ENCODE peak calls at places on chromosome 5, in eight cellular contexts. R is upper lobe of left lung, X is A549, K is body of pancreas, J is breast epithelium, F is heart left ventricle, E is tibial nerve, A is sigmoid colon. C is an unnamed sample.

GRCh38 chr5:56025303-56025885 is 30.6 kb upstream of the IL6ST start:
- DNase-seq in R (no peak), F (no peak), X (peak), K (peak), A (no peak), E (no peak), J (no peak), C (no peak)

GRCh38 chr5:124704594-124705284 is 41.7 kb downstream of the ZNF608 start:
- DNase-seq in J (no peak), F (no peak), K (no peak), X (no peak), R (no peak), E (no peak), A (no peak), C (no peak)

GRCh38 chr5:67233075-67233474 is 36.5 kb upstream of the CD180 start:
- DNase-seq in X (no peak), J (no peak), K (no peak), E (no peak), F (no peak), R (no peak), A (no peak), C (no peak)

GRCh38 chr5:179905144-179905526 is 2.6 kb downstream of the TBC1D9B start:
- DNase-seq in R (no peak), J (no peak), A (no peak), X (no peak), E (no peak), K (no peak), F (no peak), C (no peak)

GRCh38 chr5:141881886-141882285 is 3.7 kb upstream of the PCDH1 start:
- DNase-seq in F (no peak), E (no peak), K (no peak), X (no peak), A (no peak), R (no peak), J (no peak), C (no peak)

GRCh38 chr5:179138568-179138925 is 78.4 kb downstream of the ZNF354C start:
- DNase-seq in F (no peak), A (no peak), R (peak), X (no peak), J (no peak), E (no peak), K (no peak), C (no peak)

GRCh38 chr5:141786700-141787099 is 91.5 kb downstream of the PCDH1 start:
- DNase-seq in F (no peak), E (no peak), R (no peak), K (no peak), X (no peak), A (no peak), J (no peak), C (no peak)

GRCh38 chr5:134138416-134139376 is 24.2 kb downstream of the TCF7 start:
- DNase-seq in X (no peak), A (peak), J (peak), K (peak), F (no peak), R (no peak), E (no peak), C (peak)

GRCh38 chr5:77390795-77391194 is 101.3 kb downstream of the WDR41 start:
- DNase-seq in X (no peak), K (no peak), A (no peak), R (no peak), J (no peak), F (no peak), E (no peak), C (no peak)

GRCh38 chr5:42858031-42858643 is 46.4 kb upstream of the SELENOP start:
- DNase-seq in F (peak), A (no peak), J (no peak), X (no peak), E (no peak), K (no peak), R (no peak), C (no peak)

GRCh38 chr5:108461628-108462367 is 79.9 kb upstream of the FBXL17 start:
- DNase-seq in A (no peak), R (no peak), X (no peak), E (no peak), K (no peak), J (no peak), F (no peak), C (no peak)

GRCh38 chr5:160036884-160037283 is 27.9 kb downstream of the TTC1 start:
- DNase-seq in K (no peak), A (no peak), J (no peak), E (no peak), F (no peak), R (no peak), X (no peak), C (no peak)

GRCh38 chr5:36751881-36752280 is 124.7 kb upstream of the NIPBL start:
- DNase-seq in J (no peak), R (no peak), X (no peak), F (no peak), K (no peak), E (no peak), A (no peak), C (no peak)

GRCh38 chr5:137176126-137176525 is 323.0 kb downstream of the SPOCK1 start:
- DNase-seq in E (no peak), A (no peak), K (peak), X (no peak), F (no peak), R (no peak), J (no peak), C (no peak)

GRCh38 chr5:153496835-153497234 is 6.4 kb downstream of the GRIA1 start:
- DNase-seq in F (no peak), A (no peak), K (no peak), J (no peak), X (no peak), E (no peak), R (no peak), C (no peak)

GRCh38 chr5:154831451-154831850 is 19.0 kb downstream of the FAXDC2 start:
- DNase-seq in A (peak), R (no peak), X (no peak), K (no peak), J (no peak), E (no peak), F (no peak), C (no peak)
- H3K27ac ChIP-seq in A (peak), R (no peak), X (no peak), K (no peak), J (peak), E (no peak), F (no peak), C (no peak)

DNA sequence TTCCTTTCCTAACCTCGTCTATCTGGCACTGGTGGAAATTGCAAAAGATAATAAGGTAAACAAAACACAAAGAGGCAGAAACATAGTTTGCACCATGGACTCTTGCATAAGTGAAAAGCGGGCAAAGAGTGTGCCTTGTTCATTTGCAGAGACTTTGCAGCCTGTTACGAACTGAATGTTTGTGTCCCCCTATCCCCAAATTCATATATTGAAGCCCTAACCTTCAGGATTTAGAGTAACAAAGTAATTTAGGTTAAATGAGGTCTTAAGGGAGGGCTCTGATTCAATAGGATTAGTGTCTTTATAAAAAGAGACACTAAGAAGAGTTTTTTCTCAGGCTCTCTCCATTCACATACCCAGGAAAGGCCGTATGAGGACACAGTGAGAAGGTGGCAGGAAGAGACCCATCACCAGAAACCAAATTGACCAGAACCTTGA is 52.1 kb upstream of the FAM169A start:
- DNase-seq in E (no peak), X (no peak), R (no peak), K (no peak), J (no peak), F (no peak), A (no peak), C (no peak)
- TF ChIP-seq POLR2A in E (no peak), X (no peak), R (no peak), K (no peak), J (no peak), F (no peak), A (no peak), C (no peak)

DNA sequence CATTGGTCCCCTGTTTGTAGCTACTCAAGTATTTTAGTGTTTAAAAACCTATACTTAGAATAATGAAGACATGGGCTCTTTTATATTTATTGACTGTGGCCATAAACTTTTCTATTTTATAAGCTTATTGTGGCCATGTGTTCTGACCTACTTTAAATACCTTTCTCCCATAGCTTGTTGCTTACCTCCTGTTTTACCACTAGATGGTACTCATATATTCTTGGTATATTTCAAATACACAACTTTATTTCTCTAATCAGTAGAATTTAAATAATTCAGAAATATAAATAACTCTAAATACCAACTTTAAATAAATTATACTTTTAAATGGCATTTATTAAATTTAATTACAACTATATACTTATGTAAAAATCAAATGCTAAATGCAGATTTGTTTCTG is 498.0 kb downstream of the PRDM9 start:
- DNase-seq in R (no peak), A (no peak), E (no peak), X (no peak), K (no peak), F (no peak), J (no peak), C (no peak)
- H3K4me3 ChIP-seq in R (no peak), A (no peak), E (no peak), X (no peak), K (no peak), F (no peak), J (no peak), C (no peak)

GRCh38 chr5:123035320-123035949 is 1.1 kb downstream of the PPIC start:
- DNase-seq in E (no peak), A (peak), F (peak), X (peak), R (no peak), K (peak), J (peak), C (no peak)

GRCh38 chr5:123037104-123037418 is 536 bp upstream of the PPIC start:
- DNase-seq in X (no peak), A (no peak), F (no peak), J (no peak), R (no peak), E (no peak), K (no peak), C (no peak)

GRCh38 chr5:123039673-123040072 is 3.1 kb upstream of the PPIC start:
- DNase-seq in X (no peak), K (no peak), A (no peak), F (no peak), J (no peak), E (no peak), R (no peak), C (no peak)

GRCh38 chr5:123035950-123036390 is 555 bp downstream of the PPIC start:
- DNase-seq in F (peak), X (peak), E (no peak), K (peak), A (peak), R (peak), J (peak), C (no peak)

GRCh38 chr5:123036391-123037103 is at the start of gene PPIC:
- DNase-seq in A (peak), R (peak), K (peak), X (peak), F (peak), E (peak), J (peak), C (no peak)
- H3K27ac ChIP-seq in A (peak), R (peak), K (peak), X (peak), F (peak), E (peak), J (peak), C (peak)